ENCODE peak calls at places on chromosomes 3 and 15, in five cellular contexts. One of them, this sample, is unnamed.
A peak's percentile ranks its signal among the peaks of the same experiment; 100 is the strongest.

GRCh38 chr15:75695206-75695605 is 17.4 kb downstream of the CSPG4 start:
- DNase-seq in fibroblast of lung: no peak
- DNase-seq in heart right ventricle: no peak
- DNase-seq in tibial artery: no peak
- DNase-seq in kidney epithelial cell: no peak
- DNase-seq in this sample: no peak

GRCh38 chr3:43707998-43708397 is 17.3 kb downstream of the ABHD5 start:
- DNase-seq in tibial artery: no peak
- DNase-seq in fibroblast of lung: peak; percentile 90
- DNase-seq in heart right ventricle: no peak
- DNase-seq in kidney epithelial cell: peak; percentile 90
- DNase-seq in this sample: peak; percentile 78

GRCh38 chr3:13051066-13051465 is 22.2 kb downstream of the IQSEC1 start:
- DNase-seq in heart right ventricle: no peak
- DNase-seq in tibial artery: no peak
- DNase-seq in kidney epithelial cell: no peak
- DNase-seq in fibroblast of lung: no peak
- DNase-seq in this sample: no peak

GRCh38 chr3:47186285-47186684 is 22.4 kb upstream of the SETD2 start:
- DNase-seq in kidney epithelial cell: no peak
- DNase-seq in heart right ventricle: no peak
- DNase-seq in tibial artery: no peak
- DNase-seq in fibroblast of lung: no peak
- DNase-seq in this sample: no peak

GRCh38 chr3:60841355-60841754 is 409.9 kb downstream of the FHIT start:
- DNase-seq in kidney epithelial cell: no peak
- DNase-seq in tibial artery: no peak
- DNase-seq in fibroblast of lung: peak; percentile 24
- DNase-seq in heart right ventricle: no peak
- DNase-seq in this sample: no peak

GRCh38 chr15:67047149-67047661 is 18.2 kb upstream of the SMAD3 start:
- DNase-seq in fibroblast of lung: no peak
- DNase-seq in heart right ventricle: no peak
- DNase-seq in kidney epithelial cell: no peak
- DNase-seq in tibial artery: no peak
- DNase-seq in this sample: no peak

GRCh38 chr3:188003188-188004171 is 150.5 kb upstream of the LPP start:
- DNase-seq in tibial artery: no peak
- DNase-seq in heart right ventricle: no peak
- DNase-seq in fibroblast of lung: no peak
- DNase-seq in kidney epithelial cell: no peak
- DNase-seq in this sample: no peak

GRCh38 chr3:165837058-165837525 is at the start of gene BCHE:
- DNase-seq in tibial artery: peak; percentile 20
- DNase-seq in fibroblast of lung: peak; percentile 89
- DNase-seq in kidney epithelial cell: peak; percentile 35
- DNase-seq in heart right ventricle: peak; percentile 10
- DNase-seq in this sample: peak; percentile 42

GRCh38 chr3:55198554-55198953 is 270.7 kb upstream of the LRTM1 start:
- DNase-seq in heart right ventricle: no peak
- DNase-seq in kidney epithelial cell: peak; percentile 85
- DNase-seq in tibial artery: no peak
- DNase-seq in fibroblast of lung: peak; percentile 79
- DNase-seq in this sample: peak; percentile 92

GRCh38 chr3:25107918-25108617 is 320.0 kb upstream of the RARB start:
- DNase-seq in heart right ventricle: no peak
- DNase-seq in kidney epithelial cell: no peak
- DNase-seq in fibroblast of lung: no peak
- DNase-seq in tibial artery: no peak
- DNase-seq in this sample: no peak

GRCh38 chr3:54999801-55000200 is 71.9 kb upstream of the LRTM1 start:
- DNase-seq in tibial artery: no peak
- DNase-seq in kidney epithelial cell: no peak
- DNase-seq in fibroblast of lung: no peak
- DNase-seq in heart right ventricle: no peak
- DNase-seq in this sample: no peak

GRCh38 chr3:53551324-53551723 is 56.9 kb downstream of the CACNA1D start:
- DNase-seq in heart right ventricle: no peak
- DNase-seq in fibroblast of lung: no peak
- DNase-seq in tibial artery: no peak
- DNase-seq in kidney epithelial cell: peak; percentile 14
- DNase-seq in this sample: no peak

GRCh38 chr3:30894521-30895289 is at the start of gene GADL1:
- DNase-seq in kidney epithelial cell: no peak
- DNase-seq in fibroblast of lung: peak; percentile 33
- DNase-seq in tibial artery: peak; percentile 25
- DNase-seq in heart right ventricle: peak; percentile 34
- DNase-seq in this sample: no peak

GRCh38 chr3:43949594-43949993 is 258.9 kb downstream of the ABHD5 start:
- DNase-seq in tibial artery: no peak
- DNase-seq in heart right ventricle: no peak
- DNase-seq in fibroblast of lung: no peak
- DNase-seq in kidney epithelial cell: no peak
- DNase-seq in this sample: no peak

GRCh38 chr15:100716456-100717085 is 114.2 kb downstream of the ASB7 start:
- DNase-seq in fibroblast of lung: no peak
- DNase-seq in tibial artery: no peak
- DNase-seq in heart right ventricle: no peak
- DNase-seq in kidney epithelial cell: no peak
- DNase-seq in this sample: no peak

GRCh38 chr3:168624195-168624594 is 528.5 kb upstream of the GOLIM4 start:
- DNase-seq in heart right ventricle: no peak
- DNase-seq in kidney epithelial cell: no peak
- DNase-seq in tibial artery: no peak
- DNase-seq in fibroblast of lung: no peak
- DNase-seq in this sample: no peak

GRCh38 chr3:108767258-108767657 is 10.0 kb upstream of the RETNLB start:
- DNase-seq in heart right ventricle: no peak
- DNase-seq in kidney epithelial cell: no peak
- DNase-seq in fibroblast of lung: no peak
- DNase-seq in tibial artery: no peak
- DNase-seq in this sample: no peak

GRCh38 chr3:132786890-132787289 is 64.7 kb upstream of the NPHP3 start:
- DNase-seq in heart right ventricle: no peak
- DNase-seq in fibroblast of lung: no peak
- DNase-seq in kidney epithelial cell: no peak
- DNase-seq in tibial artery: no peak
- DNase-seq in this sample: no peak

GRCh38 chr15:81497226-81497625 is 123.2 kb upstream of the TMC3 start:
- DNase-seq in kidney epithelial cell: no peak
- DNase-seq in fibroblast of lung: no peak
- DNase-seq in heart right ventricle: no peak
- DNase-seq in tibial artery: no peak
- DNase-seq in this sample: no peak

GRCh38 chr3:186283651-186284445 is 78.2 kb downstream of the DGKG start:
- DNase-seq in fibroblast of lung: no peak
- DNase-seq in heart right ventricle: no peak
- DNase-seq in tibial artery: no peak
- DNase-seq in kidney epithelial cell: no peak
- DNase-seq in this sample: no peak

GRCh38 chr3:177776656-177777055 is 579.4 kb upstream of the TBL1XR1 start:
- DNase-seq in tibial artery: no peak
- DNase-seq in heart right ventricle: no peak
- DNase-seq in kidney epithelial cell: peak; percentile 94
- DNase-seq in fibroblast of lung: peak; percentile 70
- DNase-seq in this sample: peak; percentile 58

GRCh38 chr3:54520060-54520459 is 397.7 kb downstream of the CACNA2D3 start:
- DNase-seq in heart right ventricle: no peak
- DNase-seq in kidney epithelial cell: no peak
- DNase-seq in tibial artery: peak; percentile 61
- DNase-seq in fibroblast of lung: no peak
- DNase-seq in this sample: no peak

GRCh38 chr15:40755821-40756220 is 767 bp upstream of the RMDN3 start:
- DNase-seq in tibial artery: no peak
- DNase-seq in fibroblast of lung: no peak
- DNase-seq in heart right ventricle: no peak
- DNase-seq in kidney epithelial cell: no peak
- DNase-seq in this sample: no peak

DNA sequence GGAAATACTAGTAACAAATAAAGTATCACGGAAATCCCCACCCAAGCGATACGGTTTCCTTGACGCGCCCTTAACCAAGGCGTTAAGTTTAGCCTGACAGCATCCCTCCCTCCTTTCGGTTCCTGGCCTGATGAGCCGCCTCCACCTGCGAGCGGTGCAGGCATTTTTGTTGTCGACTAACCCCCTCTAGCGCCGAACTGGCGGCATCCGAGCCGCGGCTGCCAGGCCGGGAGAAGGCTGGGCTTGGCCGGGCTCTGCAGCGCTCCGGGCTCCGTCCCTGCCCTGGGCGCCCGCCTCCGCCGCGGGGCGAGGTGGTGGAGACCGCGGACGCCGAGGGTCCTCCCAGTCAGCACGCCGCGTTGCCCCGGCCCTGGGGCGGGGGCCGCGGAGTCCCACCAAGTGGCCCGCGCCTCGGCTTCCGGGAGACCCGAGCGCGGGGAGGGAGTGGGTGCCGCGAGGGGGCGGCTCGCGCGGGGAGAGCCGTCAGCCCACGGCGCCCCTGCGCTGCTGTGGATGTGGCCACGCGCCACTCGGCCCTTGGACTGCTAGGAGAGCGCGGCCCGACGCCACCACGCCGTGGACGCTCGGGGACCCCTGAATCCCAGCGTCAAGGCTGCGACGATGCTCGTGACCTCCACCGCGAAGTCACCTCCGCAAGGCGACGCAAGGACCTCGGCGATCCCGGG is 1.1 kb upstream of the EPHA6 start:
- DNase-seq in heart right ventricle: peak; percentile 54
- DNase-seq in fibroblast of lung: peak; percentile 49
- DNase-seq in kidney epithelial cell: peak; percentile 10
- DNase-seq in tibial artery: peak; percentile 39
- DNase-seq in this sample: peak; percentile 6
- TF ChIP-seq CTCF in heart right ventricle: peak; percentile 41
- TF ChIP-seq CTCF in fibroblast of lung: peak; percentile 53
- TF ChIP-seq CTCF in kidney epithelial cell: peak; percentile 48
- TF ChIP-seq CTCF in tibial artery: peak; percentile 26
- TF ChIP-seq CTCF in this sample: peak; percentile 60

GRCh38 chr3:49794926-49795905 is 4.5 kb downstream of the CDHR4 start:
- DNase-seq in tibial artery: no peak
- DNase-seq in kidney epithelial cell: no peak
- DNase-seq in heart right ventricle: no peak
- DNase-seq in fibroblast of lung: no peak
- DNase-seq in this sample: no peak
- H3K4me3 ChIP-seq in tibial artery: no peak overlapping the region
- H3K4me3 ChIP-seq in kidney epithelial cell: no peak overlapping the region
- H3K4me3 ChIP-seq in heart right ventricle: no peak overlapping the region
- H3K4me3 ChIP-seq in fibroblast of lung: no peak overlapping the region
- H3K4me3 ChIP-seq in this sample: no peak overlapping the region

GRCh38 chr15:71484080-71484479 is 326.3 kb upstream of the NR2E3 start:
- DNase-seq in kidney epithelial cell: no peak
- DNase-seq in heart right ventricle: no peak
- DNase-seq in fibroblast of lung: no peak
- DNase-seq in tibial artery: no peak
- DNase-seq in this sample: no peak

GRCh38 chr15:71480566-71480965 is 329.8 kb upstream of the NR2E3 start:
- DNase-seq in heart right ventricle: no peak
- DNase-seq in tibial artery: no peak
- DNase-seq in kidney epithelial cell: no peak
- DNase-seq in fibroblast of lung: no peak
- DNase-seq in this sample: no peak

GRCh38 chr15:71489570-71489969 is 320.8 kb upstream of the NR2E3 start:
- DNase-seq in kidney epithelial cell: no peak
- DNase-seq in fibroblast of lung: no peak
- DNase-seq in heart right ventricle: no peak
- DNase-seq in tibial artery: no peak
- DNase-seq in this sample: no peak

GRCh38 chr15:71485094-71485693 is 325.2 kb upstream of the NR2E3 start:
- DNase-seq in tibial artery: no peak
- DNase-seq in kidney epithelial cell: no peak
- DNase-seq in heart right ventricle: no peak
- DNase-seq in fibroblast of lung: no peak
- DNase-seq in this sample: no peak
- TF ChIP-seq CTCF in tibial artery: no peak
- TF ChIP-seq CTCF in kidney epithelial cell: peak; percentile 48
- TF ChIP-seq CTCF in heart right ventricle: peak; percentile 17
- TF ChIP-seq CTCF in fibroblast of lung: peak; percentile 48
- TF ChIP-seq CTCF in this sample: peak; percentile 38

DNA sequence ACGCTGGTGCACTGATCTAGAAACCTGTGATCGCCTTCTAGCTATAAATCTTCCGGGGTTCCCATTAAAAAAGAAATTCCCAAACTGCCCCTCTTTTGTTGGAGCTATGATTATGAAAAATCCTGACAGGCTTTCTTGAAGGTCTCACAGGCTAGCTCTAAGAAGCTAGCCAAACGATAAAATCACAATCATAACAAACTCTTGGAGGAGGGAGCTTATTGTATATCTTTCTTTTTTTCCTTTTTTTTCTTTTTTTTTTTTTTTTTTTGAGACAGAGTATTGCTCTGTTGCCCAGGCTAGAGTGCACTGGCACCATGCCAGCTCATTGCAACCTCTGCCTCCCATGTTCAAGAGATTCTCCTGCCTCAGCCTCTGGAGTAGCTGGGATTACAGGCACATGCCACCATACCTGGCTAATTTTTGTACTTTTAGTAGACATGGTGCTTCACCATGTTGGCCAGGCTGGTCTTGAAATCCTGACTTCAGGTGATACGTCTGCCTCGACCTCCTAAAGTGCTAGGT is 72.0 kb downstream of the MYO1E start:
- DNase-seq in fibroblast of lung: peak; percentile 22
- DNase-seq in tibial artery: peak; percentile 48
- DNase-seq in heart right ventricle: peak; percentile 26
- DNase-seq in kidney epithelial cell: no peak
- DNase-seq in this sample: no peak
- H3K4me3 ChIP-seq in fibroblast of lung: peak overlapping the region; percentile 16
- H3K4me3 ChIP-seq in tibial artery: peak overlapping the region; percentile 26
- H3K4me3 ChIP-seq in heart right ventricle: no peak overlapping the region
- H3K4me3 ChIP-seq in kidney epithelial cell: no peak overlapping the region
- H3K4me3 ChIP-seq in this sample: peak overlapping the region; percentile 7

GRCh38 chr15:25711691-25712090 is 151.4 kb downstream of the ATP10A start:
- DNase-seq in kidney epithelial cell: no peak
- DNase-seq in fibroblast of lung: no peak
- DNase-seq in tibial artery: no peak
- DNase-seq in heart right ventricle: no peak
- DNase-seq in this sample: no peak

GRCh38 chr15:25711164-25711563 is 152.0 kb downstream of the ATP10A start:
- DNase-seq in heart right ventricle: no peak
- DNase-seq in tibial artery: no peak
- DNase-seq in kidney epithelial cell: no peak
- DNase-seq in fibroblast of lung: no peak
- DNase-seq in this sample: no peak

GRCh38 chr15:25708391-25708790 is 154.7 kb downstream of the ATP10A start:
- DNase-seq in fibroblast of lung: no peak
- DNase-seq in tibial artery: no peak
- DNase-seq in heart right ventricle: no peak
- DNase-seq in kidney epithelial cell: no peak
- DNase-seq in this sample: no peak

GRCh38 chr15:25709437-25710159 is 153.5 kb downstream of the ATP10A start:
- DNase-seq in kidney epithelial cell: no peak
- DNase-seq in heart right ventricle: no peak
- DNase-seq in fibroblast of lung: no peak
- DNase-seq in tibial artery: no peak
- DNase-seq in this sample: no peak

DNA sequence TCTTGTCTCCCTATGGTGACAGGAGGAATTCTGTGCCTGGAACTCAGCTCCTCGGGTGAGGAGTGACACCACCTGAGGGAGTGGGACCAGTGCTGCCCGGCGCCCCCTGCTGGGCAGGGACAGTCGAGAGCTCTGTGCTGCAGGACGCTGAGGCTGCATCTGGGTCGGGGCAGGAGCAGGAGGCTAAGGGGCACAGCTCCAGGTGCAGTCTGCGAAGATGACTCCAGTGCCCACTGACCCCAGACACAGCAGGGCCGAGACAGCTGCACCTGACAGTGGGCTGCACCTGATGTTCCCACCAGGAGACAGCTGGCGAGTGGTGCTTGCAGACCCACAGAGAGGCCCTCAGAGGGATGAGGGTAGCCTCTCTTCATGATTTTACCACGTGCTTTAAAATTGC is 152.9 kb downstream of the ATP10A start:
- DNase-seq in tibial artery: no peak
- DNase-seq in fibroblast of lung: no peak
- DNase-seq in heart right ventricle: peak; percentile 61
- DNase-seq in kidney epithelial cell: no peak
- DNase-seq in this sample: no peak
- TF ChIP-seq CTCF in tibial artery: peak; percentile 47
- TF ChIP-seq CTCF in fibroblast of lung: peak; percentile 61
- TF ChIP-seq CTCF in heart right ventricle: peak; percentile 70
- TF ChIP-seq CTCF in kidney epithelial cell: peak; percentile 92
- TF ChIP-seq CTCF in this sample: peak; percentile 65